ENCODE peak calls at places on chromosomes 13 and 19, in nine cellular contexts. G is CD8-positive, alpha-beta T cell; S is PC-3; I is mammary epithelial cell; H is heart left ventricle; F is IMR-90; P is SK-N-MC; D is OCI-LY7; M is GM23248. U is an unnamed sample.
A peak's percentile ranks its signal among the peaks of the same experiment; 100 is the strongest.

GRCh38 chr19:57192064-57192395 is 730 bp downstream of the ZNF264 start:
- DNase-seq in G (no peak), S (peak; percentile 6), I (no peak), H (no peak), F (peak; percentile 4), P (no peak), D (no peak), M (peak; percentile 44), U (no peak)

GRCh38 chr19:14150041-14150769 is 13.8 kb upstream of the ASF1B start:
- DNase-seq in G (no peak), S (no peak), I (no peak), H (no peak), F (no peak), P (no peak), D (no peak), M (no peak), U (no peak)

GRCh38 chr13:46179576-46180368 is 2.2 kb downstream of the LCP1 start:
- DNase-seq in G (peak; percentile 72), S (no peak), I (no peak), H (peak; percentile 61), F (no peak), P (no peak), D (peak; percentile 72), M (no peak), U (no peak)

GRCh38 chr13:114134111-114134943 is 1.9 kb upstream of the RASA3 start:
- DNase-seq in G (no peak), S (no peak), I (no peak), H (no peak), F (no peak), P (no peak), D (no peak), M (peak; percentile 18), U (no peak)

GRCh38 chr13:109146912-109147624 is 517.7 kb downstream of the MYO16 start:
- DNase-seq in G (no peak), S (peak; percentile 95), I (peak; percentile 97), H (no peak), F (peak; percentile 89), P (no peak), D (no peak), M (peak; percentile 94), U (peak; percentile 96)

GRCh38 chr19:3986260-3987041 is 1.2 kb upstream of the EEF2 start:
- DNase-seq in G (peak; percentile 61), S (peak; percentile 74), I (peak; percentile 65), H (peak; percentile 56), F (peak; percentile 73), P (peak; percentile 79), D (peak; percentile 89), M (peak; percentile 92), U (peak; percentile 52)

GRCh38 chr13:40452741-40453665 is 213.4 kb downstream of the FOXO1 start:
- DNase-seq in G (no peak), S (peak; percentile 86), I (peak; percentile 97), H (no peak), F (peak; percentile 8), P (no peak), D (no peak), M (peak; percentile 66), U (peak; percentile 65)

GRCh38 chr19:32902448-32902847 is 32.9 kb upstream of the SLC7A9 start:
- DNase-seq in G (no peak), S (no peak), I (no peak), H (no peak), F (no peak), P (no peak), D (no peak), M (no peak), U (no peak)

GRCh38 chr13:88622362-88622973 is 951.3 kb downstream of the SLITRK5 start:
- DNase-seq in G (peak; percentile 11), S (no peak), I (no peak), H (no peak), F (no peak), P (no peak), D (no peak), M (no peak), U (no peak)

GRCh38 chr13:98299954-98300350 is 122.9 kb upstream of the RNF113B start:
- DNase-seq in G (no peak), S (no peak), I (no peak), H (no peak), F (no peak), P (no peak), D (no peak), M (peak; percentile 59), U (no peak)

GRCh38 chr19:58563034-58563573 is 4.7 kb upstream of the UBE2M start:
- DNase-seq in G (peak; percentile 40), S (no peak), I (peak; percentile 32), H (no peak), F (no peak), P (no peak), D (peak; percentile 40), M (peak; percentile 33), U (no peak)

GRCh38 chr19:18306903-18307681 is 15.8 kb downstream of the LSM4 start:
- DNase-seq in G (peak; percentile 51), S (no peak), I (no peak), H (no peak), F (no peak), P (no peak), D (peak; percentile 66), M (no peak), U (no peak)

GRCh38 chr19:3809881-3810707 is 23.9 kb upstream of the MATK start:
- DNase-seq in G (no peak), S (no peak), I (no peak), H (no peak), F (no peak), P (no peak), D (peak; percentile 29), M (no peak), U (no peak)

GRCh38 chr13:30676672-30677071 is 58.7 kb upstream of the ALOX5AP start:
- DNase-seq in G (no peak), S (peak; percentile 54), I (peak; percentile 43), H (no peak), F (peak; percentile 47), P (no peak), D (no peak), M (peak; percentile 59), U (no peak)

GRCh38 chr19:53849237-53849676 is 18.4 kb upstream of the MYADM start:
- DNase-seq in G (no peak), S (peak; percentile 49), I (no peak), H (no peak), F (peak; percentile 23), P (no peak), D (no peak), M (peak; percentile 83), U (peak; percentile 72)

GRCh38 chr19:53844849-53845246 is 20.7 kb upstream of the NLRP12 start:
- DNase-seq in G (no peak), S (no peak), I (no peak), H (no peak), F (no peak), P (no peak), D (no peak), M (no peak), U (no peak)

GRCh38 chr19:53847555-53847954 is 20.1 kb upstream of the MYADM start:
- DNase-seq in G (no peak), S (no peak), I (no peak), H (no peak), F (no peak), P (no peak), D (no peak), M (no peak), U (no peak)
- H3K27ac ChIP-seq in G (no peak overlapping the region), S (no peak overlapping the region), I (no peak overlapping the region), H (no peak overlapping the region), F (no peak overlapping the region), P (no peak overlapping the region), D (no peak overlapping the region), M (no peak overlapping the region), U (no peak overlapping the region)

DNA sequence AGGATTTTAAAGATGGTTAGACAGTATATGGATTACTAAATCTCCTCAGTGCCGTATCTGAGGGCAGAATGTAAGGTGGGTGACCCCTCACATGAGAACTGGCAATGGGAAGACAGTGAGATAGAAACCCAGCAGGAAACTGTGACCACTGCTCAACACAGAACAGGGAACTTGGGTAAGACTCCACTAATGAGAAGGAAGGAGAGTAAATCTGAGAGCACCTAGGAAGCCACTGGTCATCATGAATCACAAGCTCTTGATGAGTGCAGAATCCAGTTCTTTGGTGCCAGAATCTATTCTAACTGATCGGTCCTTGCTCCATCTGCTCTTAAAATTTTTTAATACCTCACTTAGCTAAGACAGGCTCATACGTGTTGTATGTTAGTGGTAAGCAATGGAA is 261.8 kb downstream of the KLF12 start:
- DNase-seq in G (no peak), S (no peak), I (no peak), H (no peak), F (peak; percentile 36), P (no peak), D (no peak), M (peak; percentile 26), U (no peak)
- H3K36me3 ChIP-seq in G (no peaks in the 10 kb centered on the region), S (no peaks in the 10 kb centered on the region), I (no peaks in the 10 kb centered on the region), H (no peaks in the 10 kb centered on the region), F (no peaks in the 10 kb centered on the region), P (no peaks in the 10 kb centered on the region), D (peaks cover under 1% of the 10 kb centered on the region), M (peaks cover 4% of the 10 kb centered on the region), U (no peaks in the 10 kb centered on the region)

GRCh38 chr19:5254944-5255343 is 85.7 kb downstream of the PTPRS start:
- DNase-seq in G (no peak), S (no peak), I (no peak), H (no peak), F (no peak), P (no peak), D (no peak), M (no peak), U (no peak)
- H3K27ac ChIP-seq in G (no peak overlapping the region), S (no peak overlapping the region), I (no peak overlapping the region), H (no peak overlapping the region), F (no peak overlapping the region), P (no peak overlapping the region), D (no peak overlapping the region), M (no peak overlapping the region), U (no peak overlapping the region)

GRCh38 chr19:52226652-52227051 is 36.8 kb downstream of the PPP2R1A start:
- DNase-seq in G (no peak), S (no peak), I (no peak), H (no peak), F (no peak), P (no peak), D (no peak), M (no peak), U (no peak)

GRCh38 chr19:52221831-52222375 is 32.1 kb downstream of the PPP2R1A start:
- DNase-seq in G (no peak), S (no peak), I (peak; percentile 11), H (no peak), F (peak; percentile 35), P (no peak), D (no peak), M (peak; percentile 69), U (no peak)

GRCh38 chr19:52227196-52227940 is 37.5 kb downstream of the PPP2R1A start:
- DNase-seq in G (no peak), S (no peak), I (no peak), H (no peak), F (no peak), P (no peak), D (no peak), M (no peak), U (no peak)

GRCh38 chr19:52221031-52221430 is 31.2 kb downstream of the PPP2R1A start:
- DNase-seq in G (no peak), S (no peak), I (no peak), H (no peak), F (no peak), P (no peak), D (no peak), M (no peak), U (no peak)

DNA sequence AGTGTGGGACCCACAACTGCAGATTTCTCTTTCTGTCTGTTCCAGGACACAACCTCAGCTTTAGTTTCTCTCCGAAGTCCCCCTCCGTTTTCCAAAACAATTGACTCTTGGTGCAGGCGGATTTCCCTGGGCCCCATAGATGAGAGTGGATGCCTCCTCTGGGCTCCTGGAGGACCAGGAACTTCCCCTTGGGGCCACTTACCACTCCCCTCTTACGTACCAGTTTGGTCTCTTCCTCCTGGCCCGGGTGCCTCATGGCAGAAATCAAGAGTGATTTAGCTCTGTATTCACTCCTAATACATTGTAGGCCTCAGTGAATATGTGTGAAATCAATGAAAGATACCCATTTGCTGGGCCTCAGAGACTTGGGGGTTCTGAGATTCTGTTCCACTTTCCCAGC is 34.4 kb downstream of the PPP2R1A start:
- DNase-seq in G (no peak), S (no peak), I (no peak), H (no peak), F (no peak), P (no peak), D (no peak), M (no peak), U (no peak)
- H3K36me3 ChIP-seq in G (peaks cover 78% of the 10 kb centered on the region), S (peaks cover 94% of the 10 kb centered on the region), I (peaks cover 49% of the 10 kb centered on the region), H (peaks cover 7% of the 10 kb centered on the region), F (peaks cover 74% of the 10 kb centered on the region), P (peaks cover 90% of the 10 kb centered on the region), D (peaks cover 97% of the 10 kb centered on the region), M (peaks cover 83% of the 10 kb centered on the region), U (peaks cover 84% of the 10 kb centered on the region)

U was measured in astrocyte.